ENCODE peak calls at places on chromosomes 5 and 9, in five cellular contexts. R, S, V, N and Q are unnamed samples.
A peak's percentile ranks its signal among the peaks of the same experiment; 100 is the strongest.

GRCh38 chr5:64096771-64097170 is 68.9 kb upstream of the RNF180 start:
- DNase-seq in N (no peak), R (no peak), S (no peak), V (no peak), Q (no peak)

GRCh38 chr9:69900406-69900805 is 79.8 kb downstream of the CFAP95 start:
- DNase-seq in S (no peak), R (peak; percentile 56), V (no peak), N (peak; percentile 22), Q (no peak)

GRCh38 chr9:134619983-134620612 is 21.5 kb upstream of the COL5A1 start:
- DNase-seq in N (no peak), V (no peak), R (no peak), S (no peak), Q (no peak)

GRCh38 chr5:31273631-31274378 is 80.3 kb downstream of the CDH6 start:
- DNase-seq in N (no peak), S (no peak), R (no peak), V (no peak), Q (no peak)

GRCh38 chr5:97181856-97182545 is 1.0 kb downstream of the RIOK2 start:
- DNase-seq in R (peak; percentile 50), V (no peak), S (no peak), N (peak; percentile 28), Q (no peak)

GRCh38 chr5:133520062-133520461 is 92.3 kb downstream of the FSTL4 start:
- DNase-seq in R (no peak), N (no peak), S (no peak), V (no peak), Q (no peak)

GRCh38 chr9:89309608-89310485 is 1.1 kb upstream of the CKS2 start:
- DNase-seq in S (no peak), R (no peak), V (peak; percentile 88), N (peak; percentile 23), Q (no peak)

GRCh38 chr5:172837640-172838039 is 3.6 kb downstream of the ERGIC1 start:
- DNase-seq in S (no peak), R (no peak), N (no peak), V (no peak), Q (no peak)

GRCh38 chr9:6045364-6045763 is 29.9 kb upstream of the RANBP6 start:
- DNase-seq in N (no peak), R (no peak), S (no peak), V (no peak), Q (no peak)

GRCh38 chr9:113682297-113682771 is 193.8 kb upstream of the ZNF618 start:
- DNase-seq in V (peak; percentile 90), R (peak; percentile 90), N (peak; percentile 95), S (peak; percentile 66), Q (peak; percentile 57)

GRCh38 chr5:87069974-87070608 is 197.6 kb upstream of the RASA1 start:
- DNase-seq in S (no peak), N (peak; percentile 67), R (peak; percentile 77), V (peak; percentile 24), Q (no peak)

GRCh38 chr9:125525846-125526619 is 181.0 kb downstream of the MAPKAP1 start:
- DNase-seq in V (peak; percentile 47), R (peak; percentile 89), S (no peak), N (peak; percentile 85), Q (no peak)

GRCh38 chr9:89639367-89639795 is 34.6 kb downstream of the GADD45G start:
- DNase-seq in N (no peak), R (no peak), V (no peak), S (no peak), Q (no peak)

GRCh38 chr5:180133971-180134508 is 62.5 kb upstream of the RNF130 start:
- DNase-seq in R (no peak), S (no peak), N (no peak), V (no peak), Q (no peak)

GRCh38 chr5:36607114-36607561 is 732 bp downstream of the SLC1A3 start:
- DNase-seq in N (peak; percentile 39), S (no peak), R (peak; percentile 30), V (peak; percentile 81), Q (peak; percentile 41)

GRCh38 chr5:138568061-138568824 is 7.0 kb downstream of the HSPA9 start:
- DNase-seq in N (peak; percentile 56), V (no peak), S (no peak), R (peak; percentile 72), Q (no peak)

GRCh38 chr9:98087420-98088354 is 31.2 kb downstream of the NANS start:
- DNase-seq in R (peak; percentile 20), S (peak; percentile 36), N (peak; percentile 36), V (peak; percentile 81), Q (peak; percentile 32)

GRCh38 chr9:115015018-115015635 is 84.7 kb upstream of the TNFSF8 start:
- DNase-seq in R (peak; percentile 64), V (peak; percentile 70), N (peak; percentile 67), S (peak; percentile 43), Q (peak; percentile 32)

GRCh38 chr9:111431684-111432083 is 52.5 kb downstream of the ECPAS start:
- DNase-seq in V (no peak), S (no peak), R (peak; percentile 28), N (peak; percentile 31), Q (no peak)

GRCh38 chr5:65611524-65611923 is 12.6 kb downstream of the TRIM23 start:
- DNase-seq in N (no peak), S (no peak), V (peak; percentile 80), R (peak; percentile 47), Q (no peak)

GRCh38 chr9:87357600-87357999 is 140.1 kb upstream of the DAPK1 start:
- DNase-seq in N (no peak), S (no peak), R (no peak), V (no peak), Q (no peak)

GRCh38 chr9:14037331-14037730 is 276.6 kb downstream of the NFIB start:
- DNase-seq in S (no peak), N (no peak), V (no peak), R (no peak), Q (no peak)

GRCh38 chr5:53319306-53319705 is 161.1 kb upstream of the FST start:
- DNase-seq in S (no peak), V (no peak), N (no peak), R (no peak), Q (no peak)

GRCh38 chr5:84382363-84383295 is 2.1 kb downstream of the EDIL3 start:
- DNase-seq in N (peak; percentile 82), S (no peak), V (peak; percentile 83), R (peak; percentile 53), Q (peak; percentile 54)

GRCh38 chr5:52579391-52579790 is 208.3 kb upstream of the ITGA1 start:
- DNase-seq in S (no peak), N (no peak), R (no peak), V (no peak), Q (no peak)

GRCh38 chr5:127373858-127374491 is 83.4 kb downstream of the MEGF10 start:
- DNase-seq in S (no peak), R (no peak), V (peak; percentile 15), N (no peak), Q (no peak)

GRCh38 chr5:154394328-154394727 is 51.5 kb upstream of the SAP30L start:
- DNase-seq in R (no peak), N (no peak), V (no peak), S (no peak), Q (no peak)

GRCh38 chr5:107772418-107773310 is 101.9 kb upstream of the EFNA5 start:
- DNase-seq in N (no peak), V (peak; percentile 80), R (no peak), S (no peak), Q (no peak)

GRCh38 chr5:131482556-131483088 is 152.4 kb downstream of the RAPGEF6 start:
- DNase-seq in R (no peak), S (no peak), V (no peak), N (no peak), Q (no peak)
- H2BK15ac ChIP-seq in R (no peak overlapping the region), S (no peak overlapping the region), V (no peak overlapping the region), N (no peak overlapping the region), Q (no peak overlapping the region)

GRCh38 chr9:78405461-78405860 is 108.5 kb downstream of the PSAT1 start:
- DNase-seq in S (no peak), N (no peak), V (no peak), R (no peak), Q (no peak)

GRCh38 chr9:78408388-78408787 is 111.5 kb downstream of the PSAT1 start:
- DNase-seq in V (no peak), N (no peak), R (no peak), S (no peak), Q (no peak)

GRCh38 chr9:78407636-78408312 is 110.8 kb downstream of the PSAT1 start:
- DNase-seq in V (no peak), N (no peak), S (no peak), R (no peak), Q (no peak)

GRCh38 chr9:78406933-78407332 is 110.0 kb downstream of the PSAT1 start:
- DNase-seq in R (no peak), S (no peak), V (no peak), N (no peak), Q (no peak)

GRCh38 chr9:78406146-78406545 is 109.2 kb downstream of the PSAT1 start:
- DNase-seq in V (no peak), S (no peak), N (no peak), R (no peak), Q (no peak)
- H3K4me3 ChIP-seq in V (no peak overlapping the region), S (no peak overlapping the region), N (no peak overlapping the region), R (no peak overlapping the region), Q (no peak overlapping the region)

DNA sequence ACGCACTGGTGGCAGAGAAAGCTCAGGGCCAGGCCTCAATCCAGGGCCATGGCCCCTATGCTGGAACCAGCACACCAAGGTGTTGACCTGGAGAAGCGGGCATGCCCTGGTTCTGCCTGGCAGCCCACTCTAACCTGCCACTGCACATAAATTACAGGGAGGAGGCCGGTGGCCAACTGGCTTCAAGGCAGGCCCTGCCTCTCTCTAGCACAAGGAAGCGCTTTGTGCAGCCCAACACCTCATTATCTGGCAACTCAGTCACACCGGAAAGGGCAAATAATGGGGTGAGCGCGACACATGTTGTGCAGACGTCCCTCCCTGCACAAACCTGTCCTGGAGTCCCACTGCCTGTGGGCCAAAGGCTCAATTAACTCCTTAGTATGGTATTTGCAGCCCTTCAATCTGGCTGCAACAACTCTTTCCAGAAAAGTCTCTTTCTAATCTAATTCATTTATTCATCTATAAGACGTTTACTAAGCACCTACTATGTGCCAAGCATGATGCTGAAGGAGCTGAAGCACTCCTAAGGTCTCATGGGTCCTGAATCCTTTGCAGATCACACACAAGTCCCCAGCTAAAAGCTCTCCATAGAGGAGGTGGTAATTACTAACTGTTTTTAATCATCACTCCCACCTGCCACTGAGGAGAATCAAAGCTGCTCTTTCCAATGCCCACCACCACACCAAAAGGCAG is 24.9 kb downstream of the SHB start:
- DNase-seq in S (no peak), N (no peak), R (no peak), V (no peak), Q (no peak)
- H2BK15ac ChIP-seq in S (peak overlapping the region; percentile 41), N (no peak overlapping the region), R (no peak overlapping the region), V (no peak overlapping the region), Q (no peak overlapping the region)

DNA sequence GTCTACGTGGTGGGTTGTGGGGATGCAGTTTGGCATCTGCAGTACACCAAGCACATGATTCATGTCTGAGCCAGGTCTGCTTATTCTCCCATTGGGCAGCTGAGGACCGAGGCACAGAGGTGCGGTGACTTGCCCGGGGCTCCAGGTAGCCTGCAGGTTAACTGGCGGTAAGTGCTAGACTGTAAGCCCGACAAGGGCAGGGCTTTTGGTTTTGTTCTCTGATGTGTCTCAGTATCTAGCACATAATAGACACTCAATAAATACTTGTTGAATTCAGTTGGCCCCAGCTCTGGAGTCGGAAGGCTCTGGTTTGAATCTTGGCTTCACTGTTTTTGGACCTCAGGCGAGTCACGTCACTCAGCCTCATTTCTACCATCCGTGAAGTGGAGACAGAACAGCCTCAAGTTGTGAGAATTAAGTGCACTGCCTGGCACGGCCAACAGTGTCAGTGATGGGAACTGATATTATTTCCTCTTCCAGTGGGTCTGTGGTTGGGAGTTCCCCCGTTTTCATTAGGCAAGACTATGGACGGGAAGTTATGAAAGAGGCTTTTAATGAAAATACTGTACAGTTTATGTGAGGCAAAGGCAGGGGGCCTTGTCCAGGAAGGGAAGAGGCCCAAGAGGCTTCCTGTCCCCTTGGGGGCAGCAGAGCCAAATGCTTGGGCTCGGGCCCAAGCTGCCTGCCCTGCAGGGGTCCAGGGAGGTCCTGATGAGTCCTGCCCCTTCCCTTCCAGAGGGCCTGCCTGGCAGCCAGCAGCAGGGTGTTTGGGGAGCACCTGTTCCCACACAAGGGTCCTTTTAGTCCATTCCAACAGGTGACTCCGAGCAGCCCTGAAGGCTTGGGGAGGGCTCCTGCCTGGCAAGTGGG is 3.3 kb downstream of the PRELID1 start:
- DNase-seq in R (no peak), V (peak; percentile 42), N (peak; percentile 57), S (no peak), Q (no peak)
- H3K4me3 ChIP-seq in R (no peak overlapping the region), V (no peak overlapping the region), N (no peak overlapping the region), S (no peak overlapping the region), Q (no peak overlapping the region)